ENCODE peak calls at places on chromosomes 1 and 21, in seven cellular contexts. E is GM23248, N is PC-3, W is MM.1S, F is hepatocyte, L is neural progenitor cell, A is HCT116. R is an unnamed sample.

GRCh38 chr21:35303085-35303484 is 254.0 kb upstream of the RUNX1 start:
- DNase-seq in A (peak), N (peak), W (no peak), E (peak), L (no peak), F (peak), R (no peak)

GRCh38 chr1:175169305-175170018 is 23.1 kb downstream of the KIAA0040 start:
- DNase-seq in N (peak), E (no peak), L (no peak), W (no peak), F (no peak), A (peak), R (no peak)

GRCh38 chr1:58162952-58163550 is 383.5 kb downstream of the OMA1 start:
- DNase-seq in L (peak), F (peak), W (peak), N (peak), E (peak), A (peak), R (peak)

GRCh38 chr1:211606914-211607751 is 28.2 kb upstream of the SLC30A1 start:
- DNase-seq in W (peak), N (no peak), E (no peak), A (no peak), L (no peak), F (no peak), R (no peak)

GRCh38 chr21:45497846-45498645 is 44.2 kb downstream of the SLC19A1 start:
- DNase-seq in E (no peak), L (no peak), A (no peak), N (no peak), W (no peak), F (no peak), R (no peak)

GRCh38 chr1:210360852-210361477 is 32.3 kb downstream of the HHAT start:
- DNase-seq in E (peak), L (peak), N (peak), F (peak), W (peak), A (peak), R (peak)

GRCh38 chr1:99648107-99648506 is 2.2 kb downstream of the PALMD start:
- DNase-seq in N (peak), E (peak), L (no peak), W (no peak), F (peak), A (peak), R (no peak)

GRCh38 chr1:232249834-232250233 is 380.1 kb downstream of the SIPA1L2 start:
- DNase-seq in W (no peak), F (no peak), N (no peak), E (no peak), A (no peak), L (no peak), R (peak)

GRCh38 chr1:202852163-202852904 is 36.6 kb downstream of the RABIF start:
- DNase-seq in A (peak), N (peak), E (peak), L (peak), W (peak), F (peak), R (peak)

GRCh38 chr1:62050165-62050564 is 144.5 kb upstream of the L1TD1 start:
- DNase-seq in F (no peak), N (no peak), E (no peak), L (no peak), W (no peak), A (no peak), R (no peak)

GRCh38 chr1:198763298-198763714 is 124.5 kb downstream of the PTPRC start:
- DNase-seq in F (no peak), L (no peak), N (peak), E (peak), A (peak), W (no peak), R (no peak)

GRCh38 chr21:38766987-38767722 is 38.6 kb upstream of the ETS2 start:
- DNase-seq in E (no peak), A (no peak), F (no peak), W (peak), N (no peak), L (no peak), R (no peak)

GRCh38 chr1:194252189-194252588 is 1065.8 kb upstream of the B3GALT2 start:
- DNase-seq in N (no peak), E (no peak), F (no peak), A (no peak), L (no peak), W (no peak), R (no peak)

GRCh38 chr1:234919061-234919755 is 209.4 kb downstream of the TOMM20 start:
- DNase-seq in A (no peak), F (no peak), W (no peak), E (no peak), N (no peak), L (no peak), R (no peak)

GRCh38 chr1:3672231-3672970 is 20.1 kb downstream of the TP73 start:
- DNase-seq in F (no peak), E (no peak), L (no peak), N (no peak), A (no peak), W (no peak), R (no peak)

GRCh38 chr1:75602486-75602885 is 8.4 kb downstream of the SLC44A5 start:
- DNase-seq in E (no peak), W (no peak), N (no peak), A (no peak), L (no peak), F (no peak), R (no peak)

GRCh38 chr1:43177691-43178090 is 5.6 kb downstream of the CFAP57 start:
- DNase-seq in N (no peak), L (peak), E (no peak), W (no peak), A (no peak), F (no peak), R (peak)

GRCh38 chr1:88655685-88656299 is 28.3 kb upstream of the PKN2 start:
- DNase-seq in F (peak), L (peak), E (peak), N (peak), A (peak), W (peak), R (peak)

GRCh38 chr1:39238476-39238875 is 34.0 kb downstream of the MACF1 start:
- DNase-seq in A (no peak), N (peak), L (no peak), E (peak), F (peak), W (no peak), R (no peak)

GRCh38 chr21:45098867-45099266 is 24.5 kb downstream of the ADARB1 start:
- DNase-seq in W (peak), F (no peak), A (no peak), N (peak), L (peak), E (peak), R (peak)

GRCh38 chr1:85579619-85580018 is 942 bp upstream of the CCN1 start:
- DNase-seq in F (no peak), N (peak), E (peak), A (no peak), L (peak), W (no peak), R (peak)

GRCh38 chr1:83491930-83492329 is 507.0 kb downstream of the TTLL7 start:
- DNase-seq in N (no peak), E (no peak), W (no peak), A (no peak), L (no peak), F (no peak), R (no peak)

GRCh38 chr21:43608225-43608624 is 51.1 kb downstream of the HSF2BP start:
- DNase-seq in A (no peak), F (no peak), N (peak), W (no peak), E (peak), L (no peak), R (no peak)

GRCh38 chr1:7425229-7425628 is 345.9 kb upstream of the VAMP3 start:
- DNase-seq in E (no peak), W (no peak), A (no peak), N (no peak), L (no peak), F (no peak), R (no peak)

GRCh38 chr1:93584238-93585003 is 97.2 kb downstream of the BCAR3 start:
- DNase-seq in E (peak), N (no peak), F (peak), W (no peak), A (no peak), L (no peak), R (no peak)
- TF ChIP-seq EZH2phosphoT487 in E (no peak), N (no peak), F (no peak), W (no peak), A (no peak), L (no peak), R (no peak)

DNA sequence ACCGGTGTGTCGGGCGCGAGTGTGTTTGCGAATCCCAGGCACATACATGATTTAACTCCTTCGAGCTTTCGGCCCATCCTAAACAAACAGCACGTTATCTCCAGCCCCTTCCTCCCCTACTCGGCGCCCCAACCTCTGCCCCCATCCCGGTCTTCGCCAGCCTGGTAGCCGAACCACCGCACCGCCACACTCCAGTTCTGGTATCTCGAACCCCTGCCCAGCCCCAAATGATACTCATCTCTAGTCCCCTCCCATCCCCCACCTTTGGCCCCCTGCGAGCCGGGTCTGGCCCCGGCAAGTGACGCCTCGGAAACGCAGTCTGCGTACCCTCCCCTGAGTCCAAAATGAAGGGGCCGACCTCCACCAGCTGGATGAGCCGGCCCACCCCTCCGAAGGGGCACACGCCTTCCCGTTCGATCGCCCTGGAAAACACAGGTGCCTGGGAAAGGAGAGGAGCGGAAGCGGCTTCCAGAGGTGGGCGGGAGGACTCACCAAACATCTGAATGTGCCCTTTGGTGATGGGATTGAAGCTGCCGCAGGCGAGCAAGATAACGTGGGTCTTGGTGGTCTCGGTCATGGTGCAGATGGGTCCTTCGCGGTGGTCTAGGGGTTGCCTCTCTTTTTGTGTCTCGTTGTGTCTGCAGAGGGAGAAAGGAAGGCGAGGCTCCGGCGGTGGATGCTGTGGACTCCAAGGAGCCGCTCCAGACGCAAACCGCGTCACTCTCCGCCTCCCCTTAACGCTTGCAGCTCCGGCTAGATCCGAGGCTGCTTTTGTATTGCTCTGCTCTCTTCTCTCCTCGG is at the start of gene NMNAT2:
- DNase-seq in N (peak), W (no peak), F (peak), E (peak), A (no peak), L (peak), R (peak)
- TF ChIP-seq EZH2 in N (no peak), W (no peak), F (peak), E (no peak), A (no peak), L (peak), R (no peak)

GRCh38 chr1:218436346-218436745 is 91.2 kb downstream of the TGFB2 start:
- DNase-seq in A (no peak), L (no peak), E (peak), W (no peak), N (no peak), F (no peak), R (no peak)
- TF ChIP-seq EZH2phosphoT487 in A (no peak), L (no peak), E (no peak), W (no peak), N (no peak), F (no peak), R (no peak)

DNA sequence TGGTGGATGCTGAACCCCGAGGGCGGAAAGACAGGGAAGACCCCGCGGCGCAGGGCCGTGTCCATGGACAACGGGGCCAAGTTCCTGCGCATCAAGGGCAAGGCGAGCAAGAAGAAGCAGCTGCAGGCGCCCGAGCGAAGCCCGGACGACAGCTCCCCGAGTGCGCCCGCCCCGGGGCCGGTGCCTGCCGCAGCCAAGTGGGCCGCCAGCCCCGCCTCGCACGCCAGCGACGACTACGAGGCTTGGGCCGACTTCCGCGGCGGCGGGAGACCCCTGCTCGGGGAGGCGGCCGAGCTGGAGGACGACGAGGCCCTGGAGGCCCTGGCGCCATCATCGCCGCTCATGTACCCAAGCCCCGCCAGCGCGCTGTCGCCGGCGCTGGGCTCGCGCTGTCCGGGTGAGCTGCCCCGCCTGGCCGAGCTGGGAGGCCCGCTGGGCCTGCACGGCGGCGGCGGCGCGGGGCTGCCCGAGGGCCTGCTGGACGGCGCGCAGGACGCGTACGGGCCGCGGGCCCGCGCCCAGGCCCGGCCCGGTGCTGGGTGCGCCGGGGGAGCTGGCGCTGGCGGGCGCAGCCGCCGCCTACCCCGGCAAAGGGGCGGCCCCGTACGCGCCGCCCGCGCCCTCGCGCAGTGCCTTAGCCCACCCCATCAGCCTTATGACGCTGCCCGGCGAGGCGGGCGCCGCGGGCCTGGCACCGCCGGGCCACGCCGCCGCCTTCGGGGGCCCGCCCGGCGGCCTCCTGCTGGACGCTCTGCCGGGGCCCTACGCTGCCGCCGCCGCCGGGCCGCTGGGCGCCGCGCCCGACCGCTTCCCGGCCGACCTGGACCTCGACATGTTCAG is 20.7 kb downstream of the FOXO6 start:
- DNase-seq in F (peak), N (peak), E (peak), L (peak), A (peak), W (no peak), R (peak)
- TF ChIP-seq EZH2 in F (peak), N (no peak), E (no peak), L (peak), A (no peak), W (no peak), R (no peak)